ENCODE peak calls at places on chromosomes 3 and 15, in six cellular contexts. J, G, P, M, Y and Z are unnamed samples.

GRCh38 chr3:49428697-49429100 is 425 bp downstream of the NICN1 start:
- DNase-seq in J (no peak), G (no peak), P (no peak), M (no peak), Y (no peak), Z (no peak)

GRCh38 chr3:117706037-117706436 is 996.5 kb downstream of the TUSC7 start:
- DNase-seq in Y (no peak), M (no peak), J (no peak), P (no peak), G (no peak), Z (no peak)

GRCh38 chr3:126858887-126859286 is 124.0 kb upstream of the PLXNA1 start:
- DNase-seq in Y (no peak), J (no peak), P (peak), G (no peak), M (no peak), Z (no peak)

GRCh38 chr3:55620361-55621025 is 133.4 kb upstream of the WNT5A start:
- DNase-seq in M (no peak), G (no peak), Y (no peak), P (no peak), J (no peak), Z (no peak)

GRCh38 chr3:50192689-50193141 is 1.3 kb downstream of the GNAT1 start:
- DNase-seq in M (peak), Y (peak), J (peak), P (peak), G (peak), Z (peak)

GRCh38 chr3:30551266-30551665 is 55.1 kb upstream of the TGFBR2 start:
- DNase-seq in J (no peak), P (no peak), G (no peak), Y (no peak), M (no peak), Z (no peak)

GRCh38 chr15:88242586-88242985 is 14.0 kb downstream of the NTRK3 start:
- DNase-seq in P (no peak), G (no peak), J (no peak), M (no peak), Y (no peak), Z (no peak)

GRCh38 chr3:7095116-7095515 is 234.2 kb downstream of the GRM7 start:
- DNase-seq in P (no peak), J (no peak), Y (no peak), G (no peak), M (no peak), Z (no peak)

GRCh38 chr3:77081240-77081661 is 41.4 kb downstream of the ROBO2 start:
- DNase-seq in P (no peak), G (no peak), J (no peak), Y (no peak), M (no peak), Z (no peak)

GRCh38 chr3:149716984-149717383 is 35.3 kb downstream of the COMMD2 start:
- DNase-seq in G (no peak), M (no peak), P (no peak), J (no peak), Y (no peak), Z (no peak)

GRCh38 chr3:127831723-127832172 is 9.4 kb upstream of the MGLL start:
- DNase-seq in Y (no peak), M (peak), P (peak), G (no peak), J (no peak), Z (no peak)

GRCh38 chr15:29921130-29921601 is 98.9 kb upstream of the TJP1 start:
- DNase-seq in G (no peak), M (no peak), Y (no peak), P (no peak), J (no peak), Z (no peak)

GRCh38 chr15:51736069-51736468 is 1.4 kb downstream of the LYSMD2 start:
- DNase-seq in G (no peak), J (no peak), P (no peak), Y (no peak), M (no peak), Z (no peak)

GRCh38 chr3:187841552-187841951 is 96.3 kb upstream of the BCL6 start:
- DNase-seq in Y (no peak), P (peak), M (no peak), J (no peak), G (no peak), Z (no peak)

GRCh38 chr15:75775296-75776074 is 62.8 kb upstream of the CSPG4 start:
- DNase-seq in Y (no peak), J (no peak), P (no peak), M (peak), G (no peak), Z (no peak)

GRCh38 chr3:39126532-39127071 is 19.1 kb downstream of the TTC21A start:
- DNase-seq in Y (peak), M (peak), J (no peak), P (no peak), G (peak), Z (no peak)

GRCh38 chr15:80844011-80844732 is 65.0 kb downstream of the CEMIP start:
- DNase-seq in J (no peak), P (no peak), Y (no peak), G (no peak), M (no peak), Z (no peak)

GRCh38 chr15:77457619-77458265 is 37.1 kb downstream of the HMG20A start:
- DNase-seq in M (no peak), J (no peak), Y (no peak), G (no peak), P (no peak), Z (no peak)

GRCh38 chr3:140629351-140630137 is 48.3 kb upstream of the TRIM42 start:
- DNase-seq in G (no peak), P (no peak), J (no peak), M (no peak), Y (no peak), Z (no peak)

GRCh38 chr3:11134794-11135193 is 19.5 kb upstream of the HRH1 start:
- DNase-seq in G (no peak), M (no peak), P (no peak), J (no peak), Y (no peak), Z (no peak)

GRCh38 chr3:43185656-43186375 is 79.9 kb upstream of the POMGNT2 start:
- DNase-seq in P (no peak), Y (no peak), G (no peak), M (no peak), J (no peak), Z (no peak)

GRCh38 chr3:85387913-85388510 is 429.2 kb downstream of the CADM2 start:
- DNase-seq in G (no peak), M (no peak), P (no peak), J (no peak), Y (no peak), Z (no peak)

GRCh38 chr15:80241508-80241907 is 10.5 kb downstream of the CTXND1 start:
- DNase-seq in M (no peak), J (no peak), Y (no peak), G (no peak), P (no peak), Z (no peak)

GRCh38 chr15:63041982-63042878 is at the start of gene TPM1:
- DNase-seq in G (peak), J (no peak), Y (peak), M (peak), P (peak), Z (peak)

GRCh38 chr15:94119923-94120775 is 111.2 kb upstream of the MCTP2 start:
- DNase-seq in J (peak), Y (peak), P (peak), M (no peak), G (peak), Z (peak)

GRCh38 chr15:88476635-88477038 is 9.1 kb downstream of the MRPS11 start:
- DNase-seq in Y (peak), P (peak), G (peak), M (no peak), J (no peak), Z (no peak)

GRCh38 chr3:140736863-140737460 is 59.1 kb downstream of the TRIM42 start:
- DNase-seq in G (peak), M (no peak), J (no peak), P (peak), Y (peak), Z (no peak)

GRCh38 chr15:69443032-69443611 is 9.5 kb upstream of the RPLP1 start:
- DNase-seq in G (no peak), P (no peak), M (no peak), Y (no peak), J (no peak), Z (no peak)

DNA sequence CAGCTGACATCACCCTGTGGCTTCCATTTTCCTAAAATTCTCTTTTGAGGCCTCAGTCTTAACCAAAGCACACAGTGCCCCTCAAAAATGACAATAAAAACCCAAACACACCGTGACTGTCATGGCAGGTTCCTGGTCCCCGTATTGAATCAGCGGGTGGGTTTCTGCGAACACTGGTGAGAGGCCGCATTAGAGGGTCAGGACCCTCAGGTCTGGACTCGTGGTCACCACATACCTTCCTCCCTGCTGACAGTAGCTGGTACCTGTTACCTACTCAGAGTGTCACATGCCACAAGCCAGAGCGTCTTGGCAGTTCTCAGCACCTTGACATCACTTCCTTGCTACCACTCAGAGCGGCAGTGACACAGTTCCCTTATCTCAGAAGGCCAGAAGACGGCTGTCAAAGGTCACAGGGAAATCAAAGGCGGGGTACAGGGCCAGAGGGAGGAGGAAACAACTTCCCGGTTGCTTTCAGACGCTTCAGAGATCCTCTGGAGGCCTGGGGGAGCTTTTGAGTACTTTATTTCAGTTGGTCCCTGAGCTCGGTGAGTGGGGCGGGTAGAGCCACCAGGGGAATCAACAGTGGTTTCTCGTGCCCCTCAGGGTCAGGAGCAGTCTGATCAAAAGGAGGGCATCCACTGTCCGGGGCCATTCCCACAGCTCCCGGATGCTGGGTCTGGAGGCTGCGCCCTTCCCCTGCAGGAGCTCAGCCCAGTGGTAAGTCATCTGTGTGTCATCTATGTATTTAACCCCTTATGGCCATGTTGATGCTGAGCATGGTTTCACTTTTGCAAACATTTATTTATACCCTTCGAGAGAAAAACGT is at the start of the genes CCR5AS and CCRL2:
- DNase-seq in J (peak), P (peak), M (peak), Y (no peak), G (peak), Z (peak)
- TF ChIP-seq POLR2A in J (peak), P (no peak), M (no peak), Y (no peak), G (no peak), Z (no peak)

GRCh38 chr3:52301042-52301441 is 13.4 kb downstream of the GLYCTK start:
- DNase-seq in Y (no peak), G (no peak), P (no peak), M (no peak), J (no peak), Z (no peak)
- TF ChIP-seq POLR2A in Y (no peak), G (no peak), P (no peak), M (no peak), J (no peak), Z (no peak)

GRCh38 chr3:44976002-44976815 is at the start of the genes EXOSC7 and ZDHHC3:
- DNase-seq in M (peak), G (peak), P (peak), Y (peak), J (peak), Z (peak)
- TF ChIP-seq POLR2A in M (no peak), G (peak), P (peak), Y (peak), J (peak), Z (no peak)

GRCh38 chr15:89654847-89655805 is at the start of gene KIF7:
- DNase-seq in Y (peak), J (no peak), P (no peak), G (peak), M (no peak), Z (peak)
- TF ChIP-seq POLR2A in Y (no peak), J (no peak), P (no peak), G (peak), M (no peak), Z (no peak)

GRCh38 chr3:169769287-169770181 is at the start of gene ACTRT3:
- DNase-seq in M (peak), Y (peak), G (peak), J (peak), P (peak), Z (peak)
- TF ChIP-seq POLR2A in M (no peak), Y (no peak), G (peak), J (peak), P (no peak), Z (no peak)